ENCODE peak calls at places on chromosome 14, in four cellular contexts. L is ELF-1, N is cortex of kidney, R is tibial artery. Z is an unnamed sample.

GRCh38 chr14:33796356-33796755 is 154.5 kb downstream of the EGLN3 start:
- DNase-seq in L (no peak), N (no peak), R (no peak), Z (no peak)

GRCh38 chr14:51066576-51066975 is 28.3 kb downstream of the TRIM9 start:
- DNase-seq in L (no peak), N (no peak), R (no peak), Z (no peak)

GRCh38 chr14:62691613-62692489 is 353.4 kb downstream of the KCNH5 start:
- DNase-seq in L (no peak), N (no peak), R (no peak), Z (no peak)

GRCh38 chr14:45041641-45042040 is 42.3 kb upstream of the PRPF39 start:
- DNase-seq in L (no peak), N (no peak), R (no peak), Z (no peak)

GRCh38 chr14:89630096-89630829 is 213.2 kb upstream of the FOXN3 start:
- DNase-seq in L (peak; percentile 50), N (no peak), R (no peak), Z (no peak)

GRCh38 chr14:96198430-96199133 is 6.1 kb upstream of the BDKRB2 start:
- DNase-seq in L (no peak), N (no peak), R (no peak), Z (no peak)

GRCh38 chr14:57863471-57863870 is 2.4 kb downstream of the SLC35F4 start:
- DNase-seq in L (no peak), N (no peak), R (no peak), Z (no peak)

GRCh38 chr14:104687601-104688504 is 1.6 kb upstream of the INF2 start:
- DNase-seq in L (peak; percentile 94), N (no peak), R (peak; percentile 60), Z (peak; percentile 78)

GRCh38 chr14:101791919-101792572 is 30.5 kb downstream of the PPP2R5C start:
- DNase-seq in L (no peak), N (no peak), R (no peak), Z (no peak)

GRCh38 chr14:99699861-99700260 is 15.8 kb downstream of the CYP46A1 start:
- DNase-seq in L (no peak), N (no peak), R (no peak), Z (no peak)

GRCh38 chr14:39266589-39266870 is 32.8 kb downstream of the MIA2 start:
- DNase-seq in L (peak; percentile 65), N (no peak), R (peak; percentile 51), Z (no peak)

GRCh38 chr14:102157346-102157745 is 17.6 kb downstream of the WDR20 start:
- DNase-seq in L (no peak), N (no peak), R (no peak), Z (no peak)

GRCh38 chr14:67734675-67735074 is 33.0 kb downstream of the RDH12 start:
- DNase-seq in L (no peak), N (no peak), R (no peak), Z (peak; percentile 46)

GRCh38 chr14:50823763-50824636 is 7.0 kb downstream of the NIN start:
- DNase-seq in L (peak; percentile 15), N (no peak), R (no peak), Z (no peak)

GRCh38 chr14:42869681-42870080 is 1263.0 kb downstream of the LRFN5 start:
- DNase-seq in L (no peak), N (no peak), R (no peak), Z (no peak)

GRCh38 chr14:26730929-26731618 is 133.2 kb upstream of the NOVA1 start:
- DNase-seq in L (peak; percentile 38), N (no peak), R (no peak), Z (peak; percentile 63)

GRCh38 chr14:73254247-73255004 is 17.1 kb downstream of the PAPLN start:
- DNase-seq in L (no peak), N (no peak), R (no peak), Z (no peak)

GRCh38 chr14:56587701-56588100 is 8.1 kb downstream of the TMEM260 start:
- DNase-seq in L (no peak), N (no peak), R (no peak), Z (no peak)

GRCh38 chr14:68819260-68819691 is 26.4 kb upstream of the ZFP36L1 start:
- DNase-seq in L (peak; percentile 93), N (no peak), R (no peak), Z (peak; percentile 57)

GRCh38 chr14:96192049-96192448 is 12.6 kb upstream of the BDKRB2 start:
- DNase-seq in L (no peak), N (no peak), R (no peak), Z (no peak)

GRCh38 chr14:38731962-38732361 is 371.1 kb downstream of the SEC23A start:
- DNase-seq in L (no peak), N (no peak), R (no peak), Z (no peak)

GRCh38 chr14:101120636-101121398 is 217.3 kb upstream of the RTL1 start:
- DNase-seq in L (no peak), N (no peak), R (peak; percentile 63), Z (no peak)

GRCh38 chr14:64542839-64543207 is 2.3 kb downstream of the HSPA2 start:
- DNase-seq in L (no peak), N (no peak), R (no peak), Z (no peak)